ENCODE peak calls at places on chromosomes 12 and 14, in seven cellular contexts. P is fibroblast of mammary gland; Z is T-helper 2 cell; E is activated CD4-positive, alpha-beta T cell treated with anti-CD3 and anti-CD28 coated beads, Interleukin-2, amount 50 U/mL, for 1 hour; L is left kidney; N is psoas muscle; F is SK-N-MC. K is an unnamed sample.

GRCh38 chr12:65022960-65023359 is 98.1 kb downstream of the WIF1 start:
- DNase-seq in L (peak), N (no peak), P (no peak), Z (no peak), F (no peak), E (no peak), K (no peak)

GRCh38 chr14:73743431-73743931 is 29.3 kb upstream of the PNMA1 start:
- DNase-seq in N (peak), E (peak), F (no peak), P (no peak), Z (peak), L (peak), K (no peak)

GRCh38 chr12:104182144-104182543 is 33.4 kb upstream of the TXNRD1 start:
- DNase-seq in L (no peak), Z (no peak), F (no peak), E (no peak), N (peak), P (peak), K (no peak)

GRCh38 chr14:36315159-36315853 is 5.1 kb downstream of the MBIP start:
- DNase-seq in L (no peak), N (no peak), P (no peak), Z (no peak), F (no peak), E (no peak), K (no peak)

GRCh38 chr14:74979442-74980397 is 23.0 kb upstream of the EIF2B2 start:
- DNase-seq in L (peak), N (peak), F (no peak), E (no peak), Z (no peak), P (no peak), K (no peak)

GRCh38 chr14:49926803-49927202 is 33.9 kb downstream of the ARF6 start:
- DNase-seq in L (no peak), F (no peak), P (no peak), N (no peak), Z (no peak), E (no peak), K (no peak)

GRCh38 chr12:15541996-15542631 is 219.8 kb downstream of the PTPRO start:
- DNase-seq in L (no peak), Z (no peak), P (peak), E (no peak), F (no peak), N (no peak), K (no peak)

GRCh38 chr14:104706733-104707628 is 17.0 kb upstream of the ADSS1 start:
- DNase-seq in F (no peak), P (no peak), N (no peak), E (no peak), L (peak), Z (no peak), K (no peak)

GRCh38 chr14:100586520-100587247 is 533 bp downstream of the BEGAIN start:
- DNase-seq in Z (no peak), F (no peak), E (no peak), L (peak), N (peak), P (peak), K (no peak)

GRCh38 chr12:125283521-125283920 is 218.3 kb downstream of the AACS start:
- DNase-seq in E (no peak), N (no peak), F (no peak), P (no peak), Z (no peak), L (no peak), K (no peak)

GRCh38 chr12:57864382-57864781 is 17.9 kb upstream of the CTDSP2 start:
- DNase-seq in P (no peak), Z (no peak), F (no peak), L (peak), N (no peak), E (no peak), K (no peak)

GRCh38 chr12:92063641-92064040 is 82.0 kb downstream of the BTG1 start:
- DNase-seq in Z (no peak), F (no peak), N (no peak), L (no peak), E (no peak), P (peak), K (no peak)

GRCh38 chr12:27870939-27871338 is 90.9 kb upstream of the MANSC4 start:
- DNase-seq in N (no peak), P (peak), E (no peak), F (no peak), Z (no peak), L (no peak), K (no peak)

GRCh38 chr12:113185180-113186032 is at the start of the genes DDX54 and RITA1:
- DNase-seq in L (peak), E (peak), Z (peak), N (peak), F (no peak), P (peak), K (peak)

GRCh38 chr12:1916396-1917171 is 1.9 kb downstream of the CACNA2D4 start:
- DNase-seq in L (no peak), F (no peak), E (no peak), N (peak), P (no peak), Z (no peak), K (peak)

GRCh38 chr14:75249251-75249957 is 29.2 kb upstream of the FOS start:
- DNase-seq in Z (peak), N (peak), L (peak), E (peak), P (no peak), F (no peak), K (peak)

GRCh38 chr14:100271247-100271939 is 32.4 kb downstream of the YY1 start:
- DNase-seq in Z (no peak), N (no peak), E (peak), L (peak), P (peak), F (no peak), K (peak)

GRCh38 chr12:26823391-26823790 is 9.6 kb downstream of the ITPR2 start:
- DNase-seq in N (no peak), Z (no peak), F (no peak), L (no peak), P (peak), E (no peak), K (no peak)

GRCh38 chr12:39723831-39724230 is 104.2 kb upstream of the ABCD2 start:
- DNase-seq in L (no peak), P (peak), N (no peak), Z (no peak), E (no peak), F (no peak), K (no peak)

GRCh38 chr12:21568115-21568514 is 36.5 kb downstream of the GYS2 start:
- DNase-seq in E (no peak), F (no peak), P (no peak), L (no peak), Z (no peak), N (no peak), K (no peak)

GRCh38 chr12:49292729-49293055 is 2.3 kb upstream of the PRPH start:
- DNase-seq in F (no peak), Z (no peak), E (no peak), N (no peak), P (no peak), L (no peak), K (no peak)

GRCh38 chr14:102899516-102899900 is 23.0 kb upstream of the AMN start:
- DNase-seq in E (no peak), F (no peak), P (no peak), Z (no peak), L (no peak), N (no peak), K (no peak)

GRCh38 chr14:66503532-66503931 is 4.4 kb upstream of the GPHN start:
- DNase-seq in L (no peak), E (no peak), Z (no peak), F (no peak), P (peak), N (no peak), K (no peak)

GRCh38 chr12:131862994-131863710 is 31.3 kb upstream of the ULK1 start:
- DNase-seq in L (peak), N (no peak), Z (no peak), P (no peak), E (no peak), F (no peak), K (no peak)

GRCh38 chr12:15600223-15600935 is 188.8 kb downstream of the EPS8 start:
- DNase-seq in N (no peak), L (no peak), P (peak), Z (no peak), E (no peak), F (no peak), K (no peak)

GRCh38 chr12:71440393-71441349 is 1.1 kb downstream of the LGR5 start:
- DNase-seq in N (peak), L (peak), Z (no peak), P (no peak), F (no peak), E (no peak), K (no peak)

GRCh38 chr14:100782516-100783320 is 43.2 kb upstream of the MEG3 start:
- DNase-seq in N (peak), Z (no peak), E (no peak), L (peak), F (no peak), P (no peak), K (no peak)

GRCh38 chr12:15208871-15209656 is 12.2 kb downstream of the RERG start:
- DNase-seq in P (peak), N (no peak), L (peak), F (no peak), E (no peak), Z (no peak), K (no peak)

GRCh38 chr14:63663428-63664142 is 21.9 kb upstream of the WDR89 start:
- DNase-seq in Z (no peak), N (no peak), L (no peak), P (peak), E (no peak), F (no peak), K (no peak)

GRCh38 chr12:112164326-112164660 is 38.9 kb downstream of the TRAFD1 start:
- DNase-seq in N (no peak), F (no peak), Z (no peak), P (no peak), L (no peak), E (no peak), K (no peak)

GRCh38 chr14:76525106-76525825 is 149.3 kb downstream of the ESRRB start:
- DNase-seq in L (no peak), N (no peak), P (no peak), Z (no peak), F (no peak), E (no peak), K (no peak)

GRCh38 chr12:28568083-28568482 is 377.8 kb downstream of the CCDC91 start:
- DNase-seq in N (no peak), L (no peak), E (no peak), P (peak), Z (no peak), F (no peak), K (no peak)

GRCh38 chr12:53737951-53738833 is 10.9 kb upstream of the CALCOCO1 start:
- DNase-seq in F (no peak), Z (peak), E (peak), N (no peak), L (peak), P (no peak), K (no peak)

GRCh38 chr14:91866061-91866460 is 1.3 kb downstream of the TC2N start:
- DNase-seq in Z (no peak), N (no peak), L (no peak), P (no peak), E (no peak), F (no peak), K (peak)

GRCh38 chr12:67355428-67356385 is 86.5 kb downstream of the CAND1 start:
- DNase-seq in Z (no peak), E (peak), F (peak), N (no peak), P (peak), L (peak), K (no peak)

GRCh38 chr14:93113678-93114067 is 2.1 kb downstream of the ITPK1 start:
- DNase-seq in E (no peak), L (no peak), P (no peak), Z (no peak), F (no peak), N (no peak), K (no peak)

GRCh38 chr14:105526781-105527380 is 498 bp downstream of the TMEM121 start:
- DNase-seq in P (no peak), L (peak), F (no peak), E (no peak), N (peak), Z (no peak), K (no peak)

GRCh38 chr12:5470221-5470620 is 38.3 kb downstream of the NTF3 start:
- DNase-seq in Z (no peak), F (no peak), L (peak), P (no peak), E (no peak), N (no peak), K (no peak)

GRCh38 chr12:2341871-2342270 is 289.1 kb downstream of the CACNA1C start:
- DNase-seq in E (no peak), F (no peak), Z (no peak), L (no peak), N (no peak), P (peak), K (no peak)

GRCh38 chr14:64746298-64747250 is 42.4 kb downstream of the PLEKHG3 start:
- DNase-seq in Z (no peak), L (peak), F (no peak), N (no peak), E (no peak), P (no peak), K (no peak)

K was measured in CD8-positive, alpha-beta T cell.